ENCODE peak calls at places on chromosomes 12 and 14, in ten cellular contexts. I is B cell; P is psoas muscle; O is anterior cingulate cortex; W is COR-L47; K is GM19239; Z is GDM1; D is Kasumi-1; G is HT1080; R is stimulated activated CD4-positive, alpha-beta T cell treated with anti-CD3 and anti-CD28 coated beads, TNF-alpha, amount 100 ng/mL, for 48 hours. C is an unnamed sample.

GRCh38 chr12:18165422-18165871 is 75.5 kb upstream of the RERGL start:
- DNase-seq in I (no peak), P (no peak), O (no peak), W (peak; percentile 19), K (peak; percentile 3), Z (no peak), D (no peak), G (peak; percentile 59), R (no peak), C (no peak)

GRCh38 chr12:11865835-11866234 is 204.9 kb upstream of the BCL2L14 start:
- DNase-seq in I (no peak), P (no peak), O (no peak), W (no peak), K (no peak), Z (no peak), D (no peak), G (no peak), R (no peak), C (no peak)

GRCh38 chr14:67583711-67584644 is 16.1 kb downstream of the PIGH start:
- DNase-seq in I (peak; percentile 59), P (no peak), O (no peak), W (peak; percentile 36), K (peak; percentile 64), Z (peak; percentile 8), D (peak; percentile 41), G (peak; percentile 53), R (no peak), C (no peak)

GRCh38 chr14:24965934-24966593 is 83.9 kb downstream of the STXBP6 start:
- DNase-seq in I (no peak), P (no peak), O (peak; percentile 16), W (no peak), K (no peak), Z (no peak), D (no peak), G (peak; percentile 87), R (no peak), C (no peak)

GRCh38 chr14:95257521-95257920 is 62.2 kb downstream of the CLMN start:
- DNase-seq in I (no peak), P (no peak), O (no peak), W (no peak), K (no peak), Z (no peak), D (no peak), G (no peak), R (no peak), C (no peak)

GRCh38 chr12:30108666-30109065 is 324.9 kb upstream of the TMTC1 start:
- DNase-seq in I (no peak), P (no peak), O (no peak), W (no peak), K (no peak), Z (no peak), D (no peak), G (no peak), R (no peak), C (no peak)

GRCh38 chr14:75277000-75277795 is 1.4 kb upstream of the FOS start:
- DNase-seq in I (peak; percentile 78), P (peak; percentile 95), O (peak; percentile 70), W (peak; percentile 71), K (peak; percentile 34), Z (no peak), D (peak; percentile 61), G (peak; percentile 83), R (no peak), C (peak; percentile 64)

GRCh38 chr12:15823360-15824128 is 34.4 kb upstream of the EPS8 start:
- DNase-seq in I (no peak), P (no peak), O (no peak), W (no peak), K (no peak), Z (no peak), D (no peak), G (no peak), R (no peak), C (no peak)

GRCh38 chr12:120093592-120094355 is 22.8 kb downstream of the RAB35 start:
- DNase-seq in I (no peak), P (peak; percentile 47), O (peak; percentile 38), W (no peak), K (no peak), Z (no peak), D (no peak), G (no peak), R (no peak), C (no peak)

GRCh38 chr12:54229624-54230212 is 40.9 kb upstream of the SMUG1 start:
- DNase-seq in I (no peak), P (peak; percentile 67), O (no peak), W (no peak), K (no peak), Z (no peak), D (no peak), G (peak; percentile 91), R (no peak), C (no peak)

GRCh38 chr12:131335456-131335855 is 375.4 kb upstream of the SFSWAP start:
- DNase-seq in I (no peak), P (no peak), O (no peak), W (no peak), K (no peak), Z (no peak), D (no peak), G (no peak), R (no peak), C (no peak)

GRCh38 chr12:53516758-53517455 is 9.6 kb upstream of the NPFF start:
- DNase-seq in I (no peak), P (no peak), O (no peak), W (no peak), K (no peak), Z (no peak), D (no peak), G (no peak), R (no peak), C (no peak)

GRCh38 chr14:21092147-21093011 is 6.1 kb downstream of the ZNF219 start:
- DNase-seq in I (peak; percentile 87), P (peak; percentile 92), O (peak; percentile 65), W (peak; percentile 40), K (peak; percentile 99), Z (peak; percentile 66), D (peak; percentile 70), G (peak; percentile 61), R (peak; percentile 88), C (peak; percentile 87)

GRCh38 chr14:20609215-20610001 is 18.2 kb upstream of the RNASE12 start:
- DNase-seq in I (peak; percentile 71), P (peak; percentile 60), O (peak; percentile 40), W (peak; percentile 70), K (peak; percentile 45), Z (peak; percentile 58), D (peak; percentile 93), G (peak; percentile 88), R (peak; percentile 41), C (peak; percentile 40)

GRCh38 chr12:89126712-89127111 is 225.6 kb downstream of the DUSP6 start:
- DNase-seq in I (no peak), P (no peak), O (no peak), W (no peak), K (no peak), Z (no peak), D (no peak), G (no peak), R (no peak), C (no peak)

GRCh38 chr14:33586806-33587205 is 364.1 kb downstream of the EGLN3 start:
- DNase-seq in I (no peak), P (no peak), O (no peak), W (no peak), K (no peak), Z (no peak), D (no peak), G (no peak), R (no peak), C (no peak)

GRCh38 chr14:21614245-21614644 is 20.5 kb downstream of the OR10G2 start:
- DNase-seq in I (no peak), P (no peak), O (no peak), W (no peak), K (no peak), Z (no peak), D (no peak), G (no peak), R (no peak), C (no peak)

GRCh38 chr12:82436354-82436753 is 78.0 kb downstream of the METTL25 start:
- DNase-seq in I (no peak), P (no peak), O (no peak), W (no peak), K (no peak), Z (no peak), D (no peak), G (no peak), R (no peak), C (no peak)

GRCh38 chr12:103755425-103755824 is 85.6 kb downstream of the NT5DC3 start:
- DNase-seq in I (no peak), P (no peak), O (no peak), W (no peak), K (no peak), Z (no peak), D (no peak), G (no peak), R (no peak), C (no peak)

GRCh38 chr14:45526715-45527549 is 273.9 kb upstream of the MIS18BP1 start:
- DNase-seq in I (no peak), P (peak; percentile 35), O (no peak), W (peak; percentile 49), K (peak; percentile 8), Z (peak; percentile 24), D (peak; percentile 60), G (peak; percentile 62), R (no peak), C (no peak)

GRCh38 chr14:57686317-57686716 is 179.6 kb downstream of the SLC35F4 start:
- DNase-seq in I (no peak), P (no peak), O (no peak), W (peak; percentile 12), K (no peak), Z (no peak), D (no peak), G (no peak), R (no peak), C (no peak)

GRCh38 chr14:31159682-31160296 is 47.8 kb downstream of the HECTD1 start:
- DNase-seq in I (no peak), P (no peak), O (no peak), W (no peak), K (no peak), Z (no peak), D (no peak), G (no peak), R (no peak), C (no peak)

GRCh38 chr14:25180221-25180620 is 130.3 kb upstream of the STXBP6 start:
- DNase-seq in I (no peak), P (no peak), O (no peak), W (no peak), K (no peak), Z (no peak), D (no peak), G (no peak), R (no peak), C (no peak)

GRCh38 chr12:57129311-57130288 is 1.3 kb downstream of the LRP1 start:
- DNase-seq in I (no peak), P (peak; percentile 81), O (no peak), W (no peak), K (no peak), Z (no peak), D (no peak), G (no peak), R (no peak), C (no peak)

GRCh38 chr12:49923878-49924610 is 20.3 kb upstream of the FAIM2 start:
- DNase-seq in I (no peak), P (peak; percentile 55), O (no peak), W (no peak), K (no peak), Z (no peak), D (no peak), G (no peak), R (no peak), C (no peak)

GRCh38 chr14:84592770-84593169 is 937.2 kb upstream of the FLRT2 start:
- DNase-seq in I (no peak), P (no peak), O (no peak), W (no peak), K (no peak), Z (no peak), D (no peak), G (no peak), R (no peak), C (no peak)

GRCh38 chr12:131844140-131844539 is 15.9 kb downstream of the MMP17 start:
- DNase-seq in I (no peak), P (no peak), O (no peak), W (no peak), K (no peak), Z (no peak), D (no peak), G (no peak), R (no peak), C (no peak)